ENCODE peak calls at places on chromosomes 3 and 15, in seven cellular contexts. S, J, N, I, Q, R and U are unnamed samples.

GRCh38 chr15:85329561-85330421 is 50.6 kb upstream of the AKAP13 start:
- DNase-seq in R (peak; percentile 69), I (no peak), Q (peak; percentile 54), N (peak; percentile 95), J (no peak), S (no peak), U (peak; percentile 24)

GRCh38 chr3:33940149-33940548 is 141.7 kb downstream of the PDCD6IP start:
- DNase-seq in R (peak; percentile 45), I (no peak), Q (no peak), S (no peak), J (no peak), N (no peak), U (no peak)

GRCh38 chr15:60722328-60723112 is 243.6 kb upstream of the ICE2 start:
- DNase-seq in R (no peak), Q (no peak), I (no peak), J (no peak), S (no peak), N (no peak), U (no peak)

GRCh38 chr15:71465109-71465508 is 345.2 kb upstream of the NR2E3 start:
- DNase-seq in I (no peak), R (no peak), Q (no peak), S (no peak), N (no peak), J (no peak), U (no peak)

GRCh38 chr3:197800379-197800778 is 9.3 kb downstream of the LRCH3 start:
- DNase-seq in R (no peak), N (no peak), I (no peak), Q (no peak), J (no peak), S (no peak), U (no peak)

GRCh38 chr3:89565098-89565497 is 457.7 kb downstream of the EPHA3 start:
- DNase-seq in S (no peak), R (peak; percentile 77), Q (no peak), J (no peak), I (no peak), N (no peak), U (no peak)

GRCh38 chr3:134197681-134198261 is 52.9 kb downstream of the RYK start:
- DNase-seq in S (no peak), N (peak; percentile 64), I (no peak), Q (no peak), J (peak; percentile 44), R (peak; percentile 83), U (peak; percentile 21)

GRCh38 chr3:161274691-161275298 is 53.7 kb downstream of the NMD3 start:
- DNase-seq in S (peak; percentile 7), N (peak; percentile 69), Q (no peak), I (peak; percentile 16), J (no peak), R (peak; percentile 78), U (peak; percentile 55)

GRCh38 chr3:129343643-129344360 is 65.1 kb downstream of the HMCES start:
- DNase-seq in I (peak; percentile 20), R (peak; percentile 29), N (no peak), S (peak; percentile 11), J (no peak), Q (peak; percentile 61), U (peak; percentile 43)

GRCh38 chr3:42725454-42725853 is 22.9 kb upstream of the HHATL start:
- DNase-seq in I (no peak), J (no peak), R (no peak), N (no peak), S (no peak), Q (no peak), U (no peak)

GRCh38 chr15:85496551-85497545 is 116.4 kb downstream of the AKAP13 start:
- DNase-seq in R (no peak), S (no peak), J (no peak), N (no peak), Q (no peak), I (no peak), U (no peak)

GRCh38 chr3:4593014-4593413 is 99.9 kb downstream of the ITPR1 start:
- DNase-seq in R (no peak), I (no peak), Q (no peak), S (no peak), N (no peak), J (no peak), U (no peak)

GRCh38 chr3:176302271-176302670 is 895.0 kb downstream of the TBL1XR1 start:
- DNase-seq in Q (no peak), J (no peak), R (no peak), I (no peak), N (no peak), S (no peak), U (no peak)

GRCh38 chr3:16512435-16513140 is 911 bp downstream of the RFTN1 start:
- DNase-seq in J (no peak), S (peak; percentile 31), I (no peak), N (peak; percentile 79), Q (peak; percentile 82), R (peak; percentile 22), U (peak; percentile 79)

GRCh38 chr3:31361391-31362273 is 171.1 kb upstream of the STT3B start:
- DNase-seq in Q (no peak), S (no peak), R (peak; percentile 78), N (no peak), I (no peak), J (peak; percentile 76), U (no peak)

GRCh38 chr3:148820885-148821284 is 6.7 kb upstream of the CPB1 start:
- DNase-seq in R (no peak), I (no peak), S (no peak), Q (no peak), J (no peak), N (no peak), U (no peak)

GRCh38 chr3:194134231-194134756 is 1.7 kb upstream of the HES1 start:
- DNase-seq in Q (peak; percentile 84), J (no peak), S (no peak), R (no peak), I (peak; percentile 53), N (peak; percentile 70), U (peak; percentile 60)

GRCh38 chr15:68616397-68616796 is 37.6 kb downstream of the CORO2B start:
- DNase-seq in N (no peak), Q (no peak), J (no peak), R (no peak), I (no peak), S (no peak), U (no peak)

GRCh38 chr15:25527118-25527517 is 88.3 kb upstream of the UBE3A start:
- DNase-seq in S (no peak), R (no peak), I (no peak), Q (no peak), N (no peak), J (no peak), U (no peak)